ENCODE peak calls at places on chromosome 3, in four cellular contexts. K is MM.1S, N is mesendoderm, E is GM23248. H is an unnamed sample. For H3K36me3, the result is how much of the 10 kb centered on the place peaks cover.

GRCh38 chr3:177724020-177724638 is 526.8 kb upstream of the TBL1XR1 start:
- DNase-seq in K (no peak), E (no peak), N (no peak), H (no peak)

GRCh38 chr3:154904328-154904727 is 175.8 kb upstream of the MME start:
- DNase-seq in N (peak), K (peak), E (peak), H (peak)

GRCh38 chr3:123688241-123688747 is 103.4 kb upstream of the HACD2 start:
- DNase-seq in E (peak), K (no peak), N (no peak), H (peak)

GRCh38 chr3:44114142-44114541 is 127.5 kb upstream of the TOPAZ1 start:
- DNase-seq in E (peak), N (peak), K (no peak), H (no peak)

GRCh38 chr3:127137757-127138536 is 55.0 kb upstream of the PRR23E start:
- DNase-seq in N (no peak), E (no peak), K (no peak), H (no peak)

GRCh38 chr3:94525039-94525438 is 462.2 kb downstream of the NSUN3 start:
- DNase-seq in E (no peak), K (no peak), N (peak), H (peak)

GRCh38 chr3:151276038-151277027 is 2.0 kb downstream of the P2RY14 start:
- DNase-seq in N (peak), E (no peak), K (no peak), H (no peak)

GRCh38 chr3:120160050-120160449 is 65.8 kb upstream of the GSK3B start:
- DNase-seq in E (peak), K (no peak), N (peak), H (peak)

GRCh38 chr3:172315401-172316091 is 132.7 kb downstream of the GHSR start:
- DNase-seq in N (peak), K (peak), E (peak), H (peak)

DNA sequence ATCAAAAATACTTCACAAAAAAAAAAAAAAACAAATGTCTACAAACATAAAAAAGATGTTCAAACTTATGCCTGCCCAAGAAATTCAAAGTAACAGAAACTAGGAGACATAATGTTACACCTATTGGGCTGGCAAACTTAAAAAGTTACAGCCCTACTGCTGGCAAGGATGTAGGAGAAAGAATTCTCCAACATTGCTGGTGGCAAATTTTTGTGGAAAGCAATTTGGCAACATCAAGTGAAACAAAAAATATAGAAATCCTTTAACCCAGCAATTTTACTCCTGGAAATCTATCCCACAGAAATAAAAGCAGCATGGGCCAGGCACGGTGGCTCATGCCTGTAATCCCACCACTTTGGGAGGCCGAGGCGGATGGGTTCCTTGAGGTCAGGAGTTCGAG is 73.2 kb downstream of the STAG1 start:
- DNase-seq in E (peak), N (no peak), K (no peak), H (no peak)
- H3K36me3 ChIP-seq in E (under half), N (under half), K (under half), H (under half)

DNA sequence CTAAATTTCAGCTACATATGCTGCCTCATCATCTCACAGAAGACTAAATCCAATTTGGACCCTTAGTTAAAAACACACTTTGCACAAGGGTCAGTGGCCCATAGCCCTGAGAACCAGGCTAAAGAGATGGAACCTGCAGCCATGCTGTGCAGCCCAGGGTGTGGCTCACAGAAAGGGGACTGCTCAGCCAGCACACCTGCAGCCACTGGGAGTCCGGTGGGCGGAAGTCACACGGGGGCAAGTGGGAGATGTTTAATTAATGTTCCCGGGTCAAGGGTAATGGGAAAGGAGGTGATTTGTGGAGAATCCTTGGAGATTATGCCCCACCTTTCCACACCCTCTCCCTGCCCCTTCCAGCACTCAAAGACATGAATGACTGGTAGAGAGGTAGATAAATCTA is 467.4 kb downstream of the EPHB1 start:
- DNase-seq in E (no peak), N (no peak), K (no peak), H (no peak)
- H3K4me3 ChIP-seq in E (no peak), N (no peak), K (no peak), H (no peak)

DNA sequence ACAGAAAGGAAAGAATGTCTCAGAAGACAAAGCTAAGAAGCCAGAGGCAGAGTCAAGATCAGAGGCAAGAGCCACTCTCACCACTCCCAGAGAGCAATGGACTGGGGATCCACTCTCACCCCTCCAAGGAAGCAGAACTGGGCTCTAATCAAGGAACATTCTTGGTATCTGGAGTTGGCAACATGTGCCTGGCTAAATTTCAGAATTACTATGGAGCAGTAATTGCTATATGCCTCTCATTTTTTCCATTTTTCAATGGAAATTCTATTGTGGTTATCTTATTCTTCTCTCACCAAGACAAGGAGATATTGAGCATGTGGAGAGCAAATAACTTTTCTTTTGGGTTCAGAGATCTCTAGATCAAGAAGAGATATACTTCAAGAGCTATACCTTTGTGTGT is 22.1 kb downstream of the MASP1 start:
- DNase-seq in K (no peak), N (no peak), E (no peak), H (no peak)
- H3K36me3 ChIP-seq in K (under half), N (under half), E (under half), H (under half)

GRCh38 chr3:199815-200214 is 3.3 kb downstream of the CHL1 start:
- DNase-seq in N (no peak), K (no peak), E (no peak), H (no peak)

GRCh38 chr3:195662-196061 is 901 bp upstream of the CHL1 start:
- DNase-seq in E (no peak), N (peak), K (no peak), H (no peak)

GRCh38 chr3:196322-197153 is at the start of gene CHL1:
- DNase-seq in K (no peak), N (peak), E (no peak), H (no peak)

GRCh38 chr3:197154-197855 is 742 bp downstream of the CHL1 start:
- DNase-seq in N (peak), E (no peak), K (no peak), H (no peak)

DNA sequence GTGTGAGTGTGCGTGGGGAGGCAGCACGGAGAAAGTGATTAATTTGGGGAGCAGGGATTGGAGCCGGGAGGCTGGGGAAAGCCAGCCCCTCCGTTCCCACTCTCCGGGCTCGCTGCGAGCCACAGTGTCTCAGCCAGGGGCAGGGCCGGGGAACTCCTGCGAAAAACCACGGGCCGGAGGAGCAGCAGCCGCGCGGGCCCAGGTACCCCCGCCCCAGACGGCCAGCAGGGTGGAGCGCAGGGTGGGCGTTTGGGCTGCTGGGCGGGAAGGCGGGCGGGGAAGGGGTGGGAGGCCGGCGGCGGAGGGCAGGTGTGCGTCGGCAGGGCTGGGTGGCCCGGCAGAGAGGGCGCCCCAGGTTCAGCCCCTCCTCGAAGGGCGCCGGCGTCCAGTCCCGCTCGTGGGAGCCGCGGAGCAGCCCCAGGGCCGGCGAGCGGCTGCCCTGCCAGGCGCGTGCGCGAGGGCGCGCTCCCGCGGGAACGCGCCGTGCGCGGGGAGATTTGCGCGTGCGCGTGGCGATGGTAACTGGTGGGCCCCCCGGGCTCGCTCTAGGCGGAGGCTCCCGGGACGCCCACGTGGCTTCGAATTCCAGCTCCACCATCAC is 1.4 kb downstream of the CHL1 start:
- DNase-seq in N (peak), E (no peak), K (no peak), H (no peak)
- H3K4me3 ChIP-seq in N (peak), E (no peak), K (no peak), H (peak)

DNA sequence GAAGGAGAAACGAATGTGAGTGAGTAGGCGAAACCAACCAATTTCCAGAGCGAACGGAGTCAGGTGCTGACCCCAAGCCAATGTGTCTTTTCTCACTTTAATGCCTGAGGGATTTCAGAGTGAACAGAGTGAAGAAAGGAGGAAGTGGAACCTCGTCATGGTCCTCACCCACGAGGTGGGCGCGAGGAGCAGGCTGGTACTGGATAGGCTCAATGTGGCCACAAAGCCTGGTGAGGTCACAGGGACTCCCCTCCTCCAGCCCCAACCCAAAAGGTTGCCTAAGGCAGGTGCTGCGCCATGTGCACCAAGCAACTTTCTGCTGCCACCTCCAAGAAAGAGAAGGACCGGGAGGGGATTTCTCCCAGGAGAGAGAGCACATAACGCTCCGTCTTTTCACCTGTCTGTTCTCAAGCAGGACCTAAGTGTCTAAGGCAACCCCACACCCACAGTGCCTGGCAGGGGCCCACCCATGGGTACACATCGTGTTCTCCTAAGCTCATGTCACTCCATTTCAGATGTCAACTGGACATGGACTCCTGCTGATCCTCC is 3.8 kb downstream of the NRROS start:
- DNase-seq in N (no peak), E (no peak), K (peak), H (no peak)
- H3K36me3 ChIP-seq in N (under half), E (under half), K (under half), H (under half)

DNA sequence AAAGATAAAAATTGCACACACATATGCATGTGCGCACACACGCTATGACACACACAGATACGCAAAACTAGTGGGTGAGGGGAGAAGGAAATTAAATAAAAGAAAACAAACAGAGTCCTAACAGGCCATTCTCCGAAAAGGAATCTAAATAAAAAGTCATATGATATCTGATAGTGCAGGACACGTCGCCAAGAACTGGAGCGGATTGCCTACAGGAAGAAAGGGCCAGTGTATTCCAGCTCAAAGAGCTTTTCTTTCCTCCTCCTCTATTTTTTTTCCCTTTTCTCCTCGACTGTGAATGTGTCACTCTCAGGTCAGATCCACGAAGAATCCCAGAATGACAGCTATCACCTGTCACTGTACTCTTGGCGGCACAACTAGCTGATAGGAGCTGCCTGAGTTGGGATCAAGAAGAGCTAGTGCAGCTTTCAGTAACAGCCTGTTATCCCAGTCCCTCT is 157.8 kb downstream of the TIGIT start:
- DNase-seq in K (no peak), N (no peak), E (peak), H (no peak)
- H3K4me3 ChIP-seq in K (no peak), N (no peak), E (peak), H (no peak)

GRCh38 chr3:184186184-184186901 is at the start of gene ABCF3:
- DNase-seq in E (peak), K (no peak), N (no peak), H (peak)
- H3K36me3 ChIP-seq in E (half or more), K (under half), N (under half), H (under half)

GRCh38 chr3:53160660-53161344 is at the start of gene PRKCD:
- DNase-seq in N (peak), E (peak), K (peak), H (peak)

GRCh38 chr3:53158700-53159414 is 2.2 kb upstream of the PRKCD start:
- DNase-seq in K (no peak), N (no peak), E (no peak), H (no peak)

GRCh38 chr3:53157974-53158580 is 2.9 kb upstream of the PRKCD start:
- DNase-seq in E (no peak), K (no peak), N (no peak), H (no peak)

GRCh38 chr3:53160335-53160659 is 712 bp upstream of the PRKCD start:
- DNase-seq in K (no peak), E (no peak), N (no peak), H (no peak)

GRCh38 chr3:53159415-53160135 is 1.4 kb upstream of the PRKCD start:
- DNase-seq in N (peak), E (no peak), K (no peak), H (no peak)
- H3K4me3 ChIP-seq in N (no peak), E (no peak), K (no peak), H (no peak)

GRCh38 chr3:12914075-12914474 is 72.7 kb upstream of the RPL32 start:
- DNase-seq in N (no peak), E (no peak), K (no peak), H (no peak)
- H3K36me3 ChIP-seq in N (under half), E (under half), K (under half), H (under half)

GRCh38 chr3:186929186-186929585 is 1.1 kb upstream of the ST6GAL1 start:
- DNase-seq in E (no peak), K (no peak), N (peak), H (no peak)

GRCh38 chr3:186930639-186931486 is 537 bp downstream of the ST6GAL1 start:
- DNase-seq in K (peak), E (peak), N (peak), H (peak)

GRCh38 chr3:186930143-186930638 is at the start of gene ST6GAL1:
- DNase-seq in K (peak), N (peak), E (peak), H (peak)

GRCh38 chr3:186931487-186932280 is 1.4 kb downstream of the ST6GAL1 start:
- DNase-seq in K (peak), N (peak), E (peak), H (peak)

GRCh38 chr3:186929676-186930075 is 650 bp upstream of the ST6GAL1 start:
- DNase-seq in E (no peak), K (no peak), N (no peak), H (no peak)
- H3K4me3 ChIP-seq in E (peak), K (peak), N (no peak), H (no peak)

H was measured in bronchial epithelial cell.